ENCODE peak calls at places on chromosomes 3 and 15, in nine cellular contexts. W is tibial nerve, V is heart left ventricle, Q is body of pancreas, T is stomach, S is esophagus squamous epithelium, A is IMR-90, J is adrenal gland, Z is testis. D is an unnamed sample.

GRCh38 chr3:31008986-31009385 is 114.5 kb upstream of the GADL1 start:
- DNase-seq in W (no peak), V (no peak), Q (no peak), T (no peak), S (no peak), A (peak), J (no peak), Z (no peak), D (no peak)

GRCh38 chr3:87987952-87988351 is 70.9 kb downstream of the CGGBP1 start:
- DNase-seq in W (no peak), V (no peak), Q (no peak), T (no peak), S (no peak), A (no peak), J (no peak), Z (no peak), D (no peak)

GRCh38 chr3:16377196-16377595 is 112.2 kb downstream of the OXNAD1 start:
- DNase-seq in W (no peak), V (no peak), Q (no peak), T (no peak), S (no peak), A (no peak), J (no peak), Z (no peak), D (no peak)

GRCh38 chr15:71532994-71533393 is 277.4 kb upstream of the NR2E3 start:
- DNase-seq in W (no peak), V (no peak), Q (no peak), T (no peak), S (no peak), A (no peak), J (no peak), Z (no peak), D (no peak)

GRCh38 chr15:59616390-59616789 is 4.8 kb downstream of the GCNT3 start:
- DNase-seq in W (no peak), V (no peak), Q (peak), T (no peak), S (no peak), A (no peak), J (no peak), Z (no peak), D (no peak)

GRCh38 chr3:159252772-159253384 is 451.0 kb downstream of the MFSD1 start:
- DNase-seq in W (no peak), V (no peak), Q (no peak), T (no peak), S (no peak), A (peak), J (no peak), Z (no peak), D (no peak)

GRCh38 chr3:169344465-169344864 is 319.0 kb downstream of the MECOM start:
- DNase-seq in W (no peak), V (no peak), Q (no peak), T (no peak), S (no peak), A (peak), J (no peak), Z (no peak), D (no peak)

GRCh38 chr15:27449940-27450339 is 479.0 kb downstream of the GABRG3 start:
- DNase-seq in W (no peak), V (no peak), Q (no peak), T (no peak), S (no peak), A (no peak), J (no peak), Z (no peak), D (no peak)

GRCh38 chr3:186775999-186776398 is 7.4 kb upstream of the EIF4A2 start:
- DNase-seq in W (no peak), V (no peak), Q (no peak), T (no peak), S (no peak), A (no peak), J (no peak), Z (no peak), D (no peak)

GRCh38 chr15:51866751-51867150 is 37.3 kb downstream of the TMOD3 start:
- DNase-seq in W (no peak), V (no peak), Q (no peak), T (no peak), S (no peak), A (no peak), J (no peak), Z (no peak), D (no peak)

GRCh38 chr3:187112934-187113793 is 26.1 kb downstream of the RPL39L start:
- DNase-seq in W (peak), V (no peak), Q (no peak), T (no peak), S (no peak), A (peak), J (no peak), Z (no peak), D (no peak)

GRCh38 chr15:46616033-46616432 is 981.2 kb downstream of the SQOR start:
- DNase-seq in W (no peak), V (no peak), Q (no peak), T (no peak), S (no peak), A (no peak), J (no peak), Z (no peak), D (no peak)

GRCh38 chr3:104437131-104437750 is 929.5 kb upstream of the ALCAM start:
- DNase-seq in W (no peak), V (no peak), Q (peak), T (no peak), S (no peak), A (peak), J (no peak), Z (no peak), D (no peak)

GRCh38 chr15:49232407-49232806 is 62.4 kb downstream of the GALK2 start:
- DNase-seq in W (no peak), V (no peak), Q (no peak), T (no peak), S (no peak), A (no peak), J (no peak), Z (no peak), D (no peak)

GRCh38 chr3:149179225-149179624 is 42.4 kb downstream of the CP start:
- DNase-seq in W (no peak), V (no peak), Q (no peak), T (no peak), S (no peak), A (peak), J (no peak), Z (no peak), D (no peak)

GRCh38 chr15:34434627-34435305 is 2.8 kb downstream of the GOLGA8A start:
- DNase-seq in W (no peak), V (peak), Q (no peak), T (no peak), S (no peak), A (no peak), J (no peak), Z (no peak), D (no peak)

GRCh38 chr15:88752501-88752900 is 50.7 kb upstream of the ACAN start:
- DNase-seq in W (no peak), V (no peak), Q (no peak), T (no peak), S (no peak), A (no peak), J (no peak), Z (no peak), D (no peak)

GRCh38 chr3:185595520-185595919 is 9.4 kb downstream of the SENP2 start:
- DNase-seq in W (no peak), V (no peak), Q (no peak), T (no peak), S (no peak), A (no peak), J (no peak), Z (no peak), D (no peak)

GRCh38 chr15:37995461-37996347 is 61.3 kb downstream of the TMCO5A start:
- DNase-seq in W (peak), V (no peak), Q (peak), T (no peak), S (no peak), A (peak), J (no peak), Z (peak), D (no peak)

GRCh38 chr3:173096140-173096539 is 44.9 kb downstream of the SPATA16 start:
- DNase-seq in W (no peak), V (no peak), Q (no peak), T (no peak), S (no peak), A (no peak), J (no peak), Z (no peak), D (no peak)

GRCh38 chr15:52511084-52511483 is 17.6 kb downstream of the MYO5A start:
- DNase-seq in W (no peak), V (no peak), Q (no peak), T (no peak), S (no peak), A (no peak), J (no peak), Z (no peak), D (no peak)

GRCh38 chr3:110995461-110996226 is 76.0 kb upstream of the NECTIN3 start:
- DNase-seq in W (no peak), V (no peak), Q (no peak), T (no peak), S (no peak), A (peak), J (no peak), Z (no peak), D (no peak)

GRCh38 chr15:94164202-94164807 is 67.1 kb upstream of the MCTP2 start:
- DNase-seq in W (peak), V (no peak), Q (peak), T (peak), S (no peak), A (peak), J (peak), Z (peak), D (no peak)

GRCh38 chr15:45573961-45574629 is 13.1 kb upstream of the BLOC1S6 start:
- DNase-seq in W (no peak), V (no peak), Q (no peak), T (no peak), S (no peak), A (no peak), J (no peak), Z (no peak), D (no peak)

GRCh38 chr15:33808720-33809119 is 159.6 kb upstream of the CHRM5 start:
- DNase-seq in W (no peak), V (no peak), Q (no peak), T (no peak), S (no peak), A (no peak), J (no peak), Z (no peak), D (no peak)

GRCh38 chr3:182644800-182645433 is 148.4 kb upstream of the ATP11B start:
- DNase-seq in W (no peak), V (no peak), Q (no peak), T (no peak), S (no peak), A (no peak), J (no peak), Z (no peak), D (no peak)

GRCh38 chr15:92377083-92377789 is 16.4 kb upstream of the ST8SIA2 start:
- DNase-seq in W (no peak), V (peak), Q (no peak), T (no peak), S (no peak), A (no peak), J (no peak), Z (no peak), D (peak)

GRCh38 chr3:194073926-194074325 is 62.0 kb upstream of the HES1 start:
- DNase-seq in W (no peak), V (no peak), Q (no peak), T (no peak), S (no peak), A (no peak), J (no peak), Z (no peak), D (no peak)

GRCh38 chr15:100980410-100981046 is 61.4 kb downstream of the LRRK1 start:
- DNase-seq in W (no peak), V (no peak), Q (no peak), T (no peak), S (no peak), A (no peak), J (no peak), Z (no peak), D (no peak)

GRCh38 chr3:15331606-15332404 is 581 bp downstream of the SH3BP5 start:
- DNase-seq in W (peak), V (peak), Q (no peak), T (peak), S (no peak), A (peak), J (peak), Z (peak), D (peak)

GRCh38 chr3:42228796-42229195 is 37.2 kb downstream of the CCK start:
- DNase-seq in W (no peak), V (no peak), Q (no peak), T (no peak), S (no peak), A (peak), J (no peak), Z (no peak), D (no peak)

GRCh38 chr3:43071313-43071893 is 34.5 kb downstream of the POMGNT2 start:
- DNase-seq in W (no peak), V (no peak), Q (no peak), T (no peak), S (no peak), A (no peak), J (no peak), Z (no peak), D (no peak)

GRCh38 chr15:38714309-38715072 is 149.9 kb upstream of the RASGRP1 start:
- DNase-seq in W (no peak), V (no peak), Q (peak), T (no peak), S (no peak), A (peak), J (no peak), Z (no peak), D (no peak)

GRCh38 chr3:33067484-33067883 is 29.5 kb downstream of the GLB1 start:
- DNase-seq in W (no peak), V (no peak), Q (no peak), T (no peak), S (no peak), A (peak), J (no peak), Z (no peak), D (no peak)

DNA sequence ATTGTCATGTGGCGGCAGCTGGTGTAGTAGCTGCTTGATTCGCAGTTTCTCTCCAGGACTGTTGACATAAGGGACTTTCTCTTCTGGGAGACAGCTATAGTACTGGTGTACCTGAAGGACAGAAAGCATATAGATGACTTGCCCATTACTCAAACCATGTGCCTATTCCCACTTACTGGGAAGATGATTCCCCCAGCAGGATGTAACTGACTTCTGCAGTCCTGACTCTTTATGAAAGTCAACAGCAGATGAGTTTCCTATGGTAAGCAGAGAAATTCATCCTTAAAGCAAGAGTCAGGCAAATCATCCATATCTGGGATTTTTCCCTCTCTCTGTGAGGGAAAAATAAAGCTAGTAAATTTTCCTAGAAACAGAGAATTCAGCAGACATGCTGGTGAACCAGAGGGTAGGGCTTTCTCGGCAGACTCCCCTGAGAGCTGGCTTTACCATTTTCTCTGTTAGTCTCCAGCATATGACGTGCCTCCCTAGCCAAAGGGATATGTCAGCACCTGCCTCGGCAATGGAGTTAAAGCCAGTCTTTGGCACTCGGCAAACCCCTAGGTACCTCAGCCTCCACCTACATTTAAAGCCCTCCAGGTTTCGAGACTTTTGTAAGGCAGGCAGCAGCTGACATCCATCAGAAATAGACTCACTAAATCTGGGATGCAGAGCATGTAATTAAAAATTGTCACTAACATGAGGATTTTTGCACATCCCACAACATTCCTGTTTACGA is 62.1 kb downstream of the PRICKLE2 start:
- DNase-seq in W (no peak), V (no peak), Q (no peak), T (no peak), S (no peak), A (no peak), J (no peak), Z (no peak), D (no peak)
- H3K27ac ChIP-seq in W (no peak), V (peak), Q (no peak), T (no peak), S (peak), A (peak), J (no peak), Z (no peak), D (no peak)

GRCh38 chr15:66293085-66293418 is 316 bp upstream of the DIS3L start:
- DNase-seq in W (peak), V (no peak), Q (no peak), T (no peak), S (no peak), A (no peak), J (peak), Z (no peak), D (no peak)
- TF ChIP-seq POLR2A in W (no peak), V (no peak), Q (peak), T (no peak), S (no peak), A (no peak), J (no peak), Z (no peak), D (no peak)

GRCh38 chr3:4770561-4770960 is 208.7 kb upstream of the BHLHE40 start:
- DNase-seq in W (no peak), V (no peak), Q (no peak), T (no peak), S (no peak), A (no peak), J (no peak), Z (no peak), D (no peak)
- H3K27ac ChIP-seq in W (no peak), V (peak), Q (peak), T (no peak), S (peak), A (no peak), J (no peak), Z (no peak), D (no peak)

DNA sequence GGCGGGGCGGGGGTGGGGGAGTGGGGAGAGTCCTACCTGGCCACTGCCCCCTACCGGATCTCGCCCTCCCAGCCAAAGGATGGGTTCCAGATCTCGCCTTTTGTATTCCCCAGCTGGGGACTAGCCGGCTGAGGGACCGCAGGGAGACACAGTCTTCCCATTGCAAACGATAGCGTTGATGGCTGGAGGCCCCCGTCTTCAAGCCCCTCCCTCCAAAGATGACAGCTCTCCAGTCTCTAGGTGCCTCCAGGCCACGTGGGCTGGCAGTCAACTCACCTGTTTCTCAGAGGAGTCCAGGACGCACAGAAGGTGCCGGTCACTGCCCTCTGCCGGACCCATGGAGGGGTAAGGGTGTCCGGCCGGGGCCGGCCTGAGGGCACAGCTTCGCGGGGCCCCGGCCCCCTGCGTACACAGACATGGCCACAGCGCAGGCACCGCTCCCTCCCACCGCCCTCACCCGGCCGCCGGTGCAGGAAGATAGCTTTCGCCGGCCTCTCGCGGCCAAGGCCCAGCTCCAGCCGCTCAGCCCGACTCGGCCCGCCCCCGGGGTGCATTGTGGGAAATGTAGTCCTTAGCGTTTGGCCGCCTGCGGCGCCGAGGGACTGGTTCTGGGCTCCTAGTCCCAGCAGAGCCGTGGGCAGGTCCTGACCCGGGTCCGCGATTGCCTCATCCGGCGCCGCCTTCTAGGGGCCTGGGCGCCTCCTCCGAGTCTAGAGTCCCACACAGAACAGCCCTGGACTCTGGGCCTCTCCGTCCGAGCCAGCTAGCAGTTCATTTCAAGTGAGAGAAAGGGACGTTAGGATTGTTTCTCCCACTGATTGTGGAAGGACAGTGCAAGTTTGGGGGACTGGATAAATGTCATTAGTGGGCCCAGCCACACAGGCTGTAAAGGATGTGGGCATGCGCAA is at the start of gene MON1A:
- DNase-seq in W (peak), V (peak), Q (peak), T (peak), S (peak), A (peak), J (peak), Z (peak), D (peak)
- TF ChIP-seq POLR2A in W (peak), V (peak), Q (peak), T (no peak), S (peak), A (no peak), J (peak), Z (no peak), D (peak)

GRCh38 chr3:58384381-58385090 is 49.1 kb downstream of the PDHB start:
- DNase-seq in W (no peak), V (no peak), Q (no peak), T (no peak), S (no peak), A (peak), J (no peak), Z (no peak), D (no peak)
- H3K27ac ChIP-seq in W (peak), V (no peak), Q (peak), T (no peak), S (no peak), A (peak), J (no peak), Z (no peak), D (no peak)

GRCh38 chr3:126357299-126358037 is at the start of gene KLF15:
- DNase-seq in W (peak), V (peak), Q (peak), T (peak), S (peak), A (peak), J (peak), Z (peak), D (peak)

GRCh38 chr3:126358038-126358815 is 1.0 kb upstream of the KLF15 start:
- DNase-seq in W (no peak), V (peak), Q (peak), T (no peak), S (no peak), A (no peak), J (peak), Z (peak), D (peak)

GRCh38 chr3:126355251-126355650 is 2.0 kb downstream of the KLF15 start:
- DNase-seq in W (no peak), V (peak), Q (no peak), T (no peak), S (no peak), A (no peak), J (peak), Z (no peak), D (no peak)

GRCh38 chr3:126355777-126356372 is 1.3 kb downstream of the KLF15 start:
- DNase-seq in W (peak), V (peak), Q (peak), T (peak), S (peak), A (peak), J (peak), Z (peak), D (peak)

GRCh38 chr3:126356373-126357298 is 572 bp downstream of the KLF15 start:
- DNase-seq in W (no peak), V (peak), Q (peak), T (no peak), S (no peak), A (no peak), J (peak), Z (peak), D (peak)
- TF ChIP-seq POLR2A in W (no peak), V (no peak), Q (peak), T (no peak), S (no peak), A (no peak), J (no peak), Z (no peak), D (no peak)

DNA sequence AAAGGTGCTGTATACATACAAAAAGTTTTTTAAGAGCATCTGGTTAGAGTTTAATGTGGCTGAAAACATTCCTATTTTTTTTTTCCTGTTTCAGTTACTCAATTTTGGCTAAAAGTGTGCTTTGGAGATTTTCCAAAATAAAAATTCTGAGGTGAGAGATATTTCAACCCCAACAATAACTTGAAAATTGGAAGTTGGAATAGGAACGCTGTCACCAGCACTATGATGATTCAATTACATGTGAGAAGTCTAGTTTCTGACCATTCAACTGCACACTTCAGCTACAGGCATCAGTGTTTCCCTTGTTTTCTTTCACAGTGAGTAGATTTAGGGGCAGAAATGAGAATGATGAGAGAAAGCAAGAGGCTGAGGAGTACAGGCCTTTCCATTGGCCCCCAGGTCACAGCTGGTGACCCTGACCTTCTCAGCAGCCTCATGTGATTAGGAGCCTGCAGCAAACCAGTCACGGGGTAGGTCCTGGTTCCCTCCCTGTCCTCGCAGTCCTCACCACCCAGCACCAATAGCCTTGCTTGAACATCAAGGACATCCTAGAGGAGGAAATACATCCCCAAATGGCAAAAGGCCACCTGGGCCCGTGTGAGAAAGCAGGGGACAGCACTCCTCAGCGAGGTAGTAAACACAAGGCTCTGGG is 9.9 kb upstream of the FILIP1L start:
- DNase-seq in W (peak), V (no peak), Q (no peak), T (no peak), S (no peak), A (no peak), J (peak), Z (peak), D (peak)
- H3K27ac ChIP-seq in W (peak), V (peak), Q (no peak), T (no peak), S (no peak), A (no peak), J (no peak), Z (peak), D (peak)